ENCODE peak calls at places on chromosomes 11 and 22, in ten cellular contexts. O, C, A, Q, Z, I, S, B, P and M are unnamed samples.

GRCh38 chr22:44224166-44224565 is 43.4 kb downstream of the PARVG start:
- DNase-seq in O (no peak), C (no peak), A (no peak), Q (peak; percentile 24), Z (no peak), I (no peak), S (no peak), B (no peak), P (peak; percentile 12), M (no peak)

GRCh38 chr11:118353084-118353710 is 6.2 kb upstream of the UBE4A start:
- DNase-seq in O (no peak), C (no peak), A (no peak), Q (no peak), Z (no peak), I (peak; percentile 5), S (no peak), B (peak; percentile 43), P (peak; percentile 46), M (no peak)

GRCh38 chr11:116427903-116428637 is 344.7 kb downstream of the BUD13 start:
- DNase-seq in O (peak; percentile 32), C (peak; percentile 67), A (no peak), Q (no peak), Z (no peak), I (no peak), S (no peak), B (peak; percentile 10), P (peak; percentile 15), M (no peak)

GRCh38 chr22:16804882-16805281 is 20.3 kb downstream of the XKR3 start:
- DNase-seq in O (no peak), C (no peak), A (no peak), Q (no peak), Z (no peak), I (no peak), S (no peak), B (no peak), P (no peak), M (no peak)

GRCh38 chr11:92556435-92556834 is 331.8 kb downstream of the FAT3 start:
- DNase-seq in O (peak; percentile 44), C (peak; percentile 23), A (no peak), Q (peak; percentile 56), Z (no peak), I (peak; percentile 17), S (peak; percentile 31), B (peak; percentile 30), P (peak; percentile 44), M (no peak)

GRCh38 chr11:108912587-108912986 is 247.7 kb downstream of the DDX10 start:
- DNase-seq in O (no peak), C (no peak), A (no peak), Q (no peak), Z (no peak), I (peak; percentile 81), S (peak; percentile 61), B (peak; percentile 47), P (no peak), M (no peak)

GRCh38 chr11:123536690-123537437 is 106.8 kb downstream of the GRAMD1B start:
- DNase-seq in O (peak; percentile 14), C (peak; percentile 53), A (peak; percentile 46), Q (no peak), Z (no peak), I (no peak), S (no peak), B (peak; percentile 20), P (no peak), M (no peak)

GRCh38 chr11:22829231-22830081 is at the start of gene SVIP:
- DNase-seq in O (peak; percentile 95), C (peak; percentile 97), A (peak; percentile 92), Q (peak; percentile 99), Z (peak; percentile 93), I (peak; percentile 87), S (peak; percentile 71), B (peak; percentile 94), P (peak; percentile 94), M (peak; percentile 96)

GRCh38 chr11:61445535-61445934 is 15.6 kb downstream of the SDHAF2 start:
- DNase-seq in O (no peak), C (no peak), A (no peak), Q (no peak), Z (no peak), I (peak; percentile 19), S (no peak), B (no peak), P (no peak), M (no peak)
- H3K27ac ChIP-seq in O (no peak overlapping the region), C (no peak overlapping the region), A (peak overlapping the region; percentile 57), Q (peak overlapping the region; percentile 55), Z (no peak overlapping the region), I (no peak overlapping the region), S (peak overlapping the region; percentile 49), B (peak overlapping the region; percentile 94), P (no peak overlapping the region), M (no peak overlapping the region)

GRCh38 chr11:70931430-70931829 is 320.9 kb downstream of the SHANK2 start:
- DNase-seq in O (no peak), C (no peak), A (no peak), Q (no peak), Z (no peak), I (no peak), S (no peak), B (no peak), P (no peak), M (no peak)

GRCh38 chr11:70925238-70925637 is 327.1 kb downstream of the SHANK2 start:
- DNase-seq in O (no peak), C (no peak), A (no peak), Q (no peak), Z (no peak), I (no peak), S (no peak), B (no peak), P (no peak), M (no peak)

GRCh38 chr11:70930215-70930614 is 322.2 kb downstream of the SHANK2 start:
- DNase-seq in O (no peak), C (no peak), A (no peak), Q (no peak), Z (no peak), I (no peak), S (no peak), B (no peak), P (no peak), M (no peak)

GRCh38 chr11:70926543-70926942 is 325.8 kb downstream of the SHANK2 start:
- DNase-seq in O (no peak), C (no peak), A (no peak), Q (no peak), Z (no peak), I (no peak), S (no peak), B (no peak), P (no peak), M (no peak)

DNA sequence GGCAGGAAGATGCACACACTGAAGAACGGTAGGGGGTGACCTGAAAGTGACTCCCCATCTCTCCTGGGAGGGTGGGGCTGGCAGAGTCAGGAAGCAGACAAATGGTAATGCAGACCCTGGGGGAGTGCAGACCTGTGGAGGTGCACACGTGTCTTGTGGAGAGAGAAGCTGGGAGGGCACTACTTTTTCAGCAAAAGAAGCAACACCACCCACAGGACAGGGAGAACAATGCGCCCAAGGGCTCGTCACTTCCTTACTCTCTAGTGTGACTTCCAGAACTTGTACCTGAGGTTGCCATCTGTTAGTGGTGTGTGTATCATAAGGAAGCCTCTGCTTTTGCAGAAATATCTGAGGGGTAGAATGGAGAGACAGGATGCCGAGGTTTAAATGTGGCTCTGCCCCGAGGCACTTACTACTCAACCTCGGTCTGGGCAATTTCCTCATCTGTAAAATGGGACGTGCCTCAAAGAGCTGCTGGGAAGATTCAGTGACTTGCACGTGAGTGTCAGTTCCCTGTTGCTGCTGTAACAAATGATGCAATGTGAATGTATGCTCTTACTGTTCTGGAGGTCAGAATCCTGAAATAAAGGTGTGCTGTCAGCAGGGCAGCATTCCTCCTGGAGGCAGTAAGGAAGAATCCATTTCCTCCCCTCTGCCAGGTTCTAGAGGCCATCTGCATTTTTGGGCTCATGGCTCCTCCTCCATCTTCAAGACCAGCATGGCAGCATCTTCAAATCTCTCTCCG is 323.4 kb downstream of the SHANK2 start:
- DNase-seq in O (no peak), C (no peak), A (no peak), Q (peak; percentile 53), Z (no peak), I (no peak), S (no peak), B (no peak), P (no peak), M (no peak)
- H3K9me3 ChIP-seq in O (no peaks in the 10 kb centered on the region), C (no peaks in the 10 kb centered on the region), A (peaks cover 15% of the 10 kb centered on the region), Q (no peaks in the 10 kb centered on the region), Z (no peaks in the 10 kb centered on the region), I (peaks cover 10% of the 10 kb centered on the region), S (no peaks in the 10 kb centered on the region), B (no peaks in the 10 kb centered on the region), P (no peaks in the 10 kb centered on the region), M (no peaks in the 10 kb centered on the region)

DNA sequence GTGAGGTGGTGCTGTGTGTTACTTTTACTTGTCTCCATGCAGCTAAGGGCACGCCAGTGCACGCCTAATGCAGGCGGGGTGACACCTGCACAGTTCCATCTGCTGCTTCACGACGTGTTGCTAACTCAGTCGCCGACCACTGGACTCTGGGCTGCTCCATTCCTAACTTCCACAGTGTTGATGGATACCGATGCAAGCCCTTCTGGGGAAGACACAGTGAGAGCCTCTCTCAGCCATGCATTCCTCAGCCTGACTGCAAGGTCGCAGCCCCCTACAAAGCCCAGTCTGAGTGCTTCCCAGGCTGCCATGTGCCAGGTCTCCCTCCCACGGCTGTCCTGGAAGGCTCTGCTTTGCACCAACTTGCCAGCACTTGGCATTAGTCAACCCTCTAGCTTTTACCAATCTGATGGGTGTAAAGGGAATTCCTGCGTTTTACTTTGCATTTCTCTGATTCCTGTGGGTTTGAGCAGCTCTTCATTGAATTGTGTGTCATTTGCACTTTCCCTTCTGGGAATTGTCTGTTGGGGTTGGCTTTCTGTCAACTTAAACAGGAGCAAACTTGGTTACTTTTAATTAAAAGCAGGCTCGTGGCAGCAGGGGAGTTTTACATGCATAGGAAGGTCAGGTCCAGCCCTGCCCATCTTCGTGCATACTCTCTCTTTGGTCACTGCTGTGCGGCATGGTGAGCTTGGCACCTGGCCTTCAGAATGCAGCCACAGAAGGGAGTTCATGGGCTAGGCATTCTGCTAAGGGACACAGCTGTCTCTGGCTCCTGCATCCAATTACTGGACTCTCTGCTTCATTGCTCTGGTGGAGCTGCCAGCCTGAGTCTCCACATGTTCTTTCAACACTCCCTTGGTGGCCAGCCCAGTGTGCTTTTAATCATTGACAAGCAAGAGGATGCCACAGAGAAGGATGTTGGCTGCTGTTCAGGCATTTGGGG is 34.6 kb upstream of the SHANK2 start:
- DNase-seq in O (no peak), C (no peak), A (no peak), Q (peak; percentile 54), Z (no peak), I (peak; percentile 92), S (peak; percentile 98), B (peak; percentile 82), P (peak; percentile 15), M (no peak)
- H3K4me3 ChIP-seq in O (no peak overlapping the region), C (no peak overlapping the region), A (no peak overlapping the region), Q (no peak overlapping the region), Z (no peak overlapping the region), I (no peak overlapping the region), S (peak overlapping the region; percentile 7), B (no peak overlapping the region), P (no peak overlapping the region), M (no peak overlapping the region)

DNA sequence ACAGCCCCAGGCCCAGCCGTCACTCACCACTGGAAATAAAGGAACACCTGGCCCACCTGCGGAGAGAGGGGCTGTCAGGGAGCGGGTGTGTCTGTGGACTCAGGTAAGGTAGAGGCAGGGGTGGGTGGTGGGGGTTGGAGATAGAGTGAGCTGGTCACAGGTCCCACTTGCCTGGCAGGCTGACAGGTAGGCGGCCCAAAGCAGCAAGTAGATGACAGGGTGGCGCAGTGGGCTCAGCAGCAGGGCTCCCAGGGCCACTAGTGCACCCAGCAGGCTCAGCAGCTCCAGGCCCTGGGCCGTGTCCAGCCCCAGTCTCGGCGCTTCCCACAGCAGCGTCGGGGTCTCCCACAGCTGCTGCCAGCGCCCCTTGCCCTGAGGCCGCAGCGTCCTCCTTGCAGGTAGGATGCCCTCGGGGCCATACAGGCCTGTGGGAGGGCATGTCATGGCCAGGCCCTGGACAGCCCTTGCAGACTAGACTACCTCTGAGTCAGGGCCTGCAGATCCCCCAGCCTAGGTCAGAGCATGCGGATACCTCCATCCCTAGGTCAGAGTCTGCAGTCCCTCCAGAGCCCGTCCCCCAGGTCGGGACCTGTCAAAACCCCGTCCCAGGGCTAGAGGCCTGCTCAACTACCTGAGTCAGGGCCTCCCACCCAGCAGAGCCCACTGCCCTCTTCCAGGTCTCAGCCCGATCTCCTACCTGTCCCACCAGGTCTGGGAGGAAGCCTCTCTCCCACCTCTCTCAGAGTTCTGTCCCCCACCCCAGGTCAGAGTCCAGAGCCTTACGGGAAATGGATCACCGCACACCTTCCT is 686 bp downstream of the LMF2 start:
- DNase-seq in O (peak; percentile 42), C (no peak), A (no peak), Q (peak; percentile 64), Z (no peak), I (no peak), S (no peak), B (no peak), P (no peak), M (no peak)
- H3K27ac ChIP-seq in O (no peak overlapping the region), C (peak overlapping the region; percentile 72), A (peak overlapping the region; percentile 94), Q (no peak overlapping the region), Z (peak overlapping the region; percentile 78), I (peak overlapping the region; percentile 95), S (peak overlapping the region; percentile 83), B (peak overlapping the region; percentile 80), P (peak overlapping the region; percentile 88), M (peak overlapping the region; percentile 98)